ENCODE peak calls at places on chromosomes 11 and 22, in seven cellular contexts. U is endothelial cell of umbilical vein, V is brain microvascular endothelial cell, L is psoas muscle, N is A549, A is thoracic aorta, B is upper lobe of right lung. X is an unnamed sample.

GRCh38 chr22:50236731-50237409 is 8.0 kb downstream of the TUBGCP6 start:
- DNase-seq in U (no peak), B (no peak), L (no peak), N (peak; percentile 36), A (no peak), V (no peak), X (no peak)

GRCh38 chr22:35064664-35065063 is 1.3 kb upstream of the ISX start:
- DNase-seq in L (no peak), N (no peak), B (no peak), A (no peak), V (no peak), U (no peak), X (no peak)

GRCh38 chr22:30045901-30046715 is 34.2 kb upstream of the HORMAD2 start:
- DNase-seq in N (no peak), V (no peak), A (no peak), L (no peak), U (no peak), B (no peak), X (no peak)

GRCh38 chr11:86551286-86551685 is 121.1 kb downstream of the ME3 start:
- DNase-seq in N (peak; percentile 64), B (no peak), L (no peak), V (peak; percentile 88), A (peak; percentile 32), U (peak; percentile 96), X (peak; percentile 76)

GRCh38 chr11:82718841-82719240 is 14.8 kb downstream of the FAM181B start:
- DNase-seq in V (no peak), U (no peak), L (no peak), B (no peak), N (no peak), A (no peak), X (no peak)

GRCh38 chr11:122509899-122510298 is 145.6 kb upstream of the UBASH3B start:
- DNase-seq in U (no peak), V (no peak), L (no peak), A (no peak), N (no peak), B (no peak), X (no peak)

GRCh38 chr22:43993072-43993760 is 30.9 kb upstream of the PARVB start:
- DNase-seq in N (peak; percentile 45), L (peak; percentile 46), B (peak; percentile 66), A (no peak), U (peak; percentile 53), V (peak; percentile 26), X (peak; percentile 30)

GRCh38 chr22:28021116-28021997 is 102.3 kb upstream of the PITPNB start:
- DNase-seq in N (no peak), B (peak; percentile 33), L (no peak), U (no peak), A (no peak), V (no peak), X (no peak)

GRCh38 chr11:75387742-75388294 is 11.5 kb upstream of the RPS3 start:
- DNase-seq in U (no peak), N (peak; percentile 52), B (no peak), V (no peak), L (no peak), A (no peak), X (no peak)

GRCh38 chr11:6663794-6664478 is 8.3 kb upstream of the DCHS1 start:
- DNase-seq in A (no peak), L (no peak), B (no peak), U (no peak), V (no peak), N (no peak), X (no peak)

GRCh38 chr11:93196816-93197382 is 892 bp downstream of the SLC36A4 start:
- DNase-seq in L (no peak), B (no peak), N (no peak), U (no peak), V (no peak), A (no peak), X (no peak)

GRCh38 chr11:103652013-103652412 is 384.4 kb upstream of the DDI1 start:
- DNase-seq in U (peak; percentile 46), A (no peak), N (no peak), B (no peak), V (peak; percentile 23), L (no peak), X (no peak)

GRCh38 chr11:61854966-61855714 is 27.0 kb downstream of the FADS2 start:
- DNase-seq in L (no peak), A (no peak), V (no peak), U (no peak), N (no peak), B (no peak), X (no peak)

GRCh38 chr11:60165538-60165937 is 17.3 kb downstream of the MS4A6A start:
- DNase-seq in B (no peak), U (peak; percentile 83), V (no peak), N (no peak), A (no peak), L (no peak), X (no peak)

GRCh38 chr11:27965559-27965958 is 142.4 kb downstream of the KIF18A start:
- DNase-seq in V (no peak), N (no peak), B (no peak), A (no peak), L (no peak), U (no peak), X (no peak)

GRCh38 chr22:35629406-35630234 is 12.5 kb upstream of the MB start:
- DNase-seq in B (peak; percentile 66), U (peak; percentile 79), A (peak; percentile 73), N (peak; percentile 93), L (peak; percentile 76), V (peak; percentile 97), X (peak; percentile 94)

GRCh38 chr22:47810505-47811500 is 1048.4 kb downstream of the TBC1D22A start:
- DNase-seq in L (no peak), B (no peak), V (no peak), U (no peak), A (no peak), N (no peak), X (no peak)

GRCh38 chr22:23147632-23148387 is 2.5 kb downstream of the RAB36 start:
- DNase-seq in B (no peak), A (no peak), N (no peak), V (peak; percentile 39), U (peak; percentile 40), L (no peak), X (peak; percentile 67)

GRCh38 chr22:18954941-18955571 is 19.0 kb upstream of the PRODH start:
- DNase-seq in V (no peak), L (no peak), B (peak; percentile 57), A (no peak), N (no peak), U (no peak), X (no peak)

GRCh38 chr11:44333271-44334218 is 23.6 kb upstream of the ALX4 start:
- DNase-seq in B (peak; percentile 32), U (no peak), L (no peak), N (peak; percentile 43), V (peak; percentile 56), A (no peak), X (no peak)

GRCh38 chr22:41341012-41341411 is 39.7 kb downstream of the ZC3H7B start:
- DNase-seq in L (no peak), A (no peak), B (no peak), N (no peak), U (no peak), V (no peak), X (no peak)

GRCh38 chr11:944711-945470 is 19.2 kb downstream of the AP2A2 start:
- DNase-seq in B (no peak), L (no peak), U (no peak), A (no peak), N (peak; percentile 39), V (no peak), X (no peak)

GRCh38 chr11:84091212-84091986 is 805.2 kb upstream of the CCDC90B start:
- DNase-seq in L (no peak), U (no peak), N (no peak), B (no peak), A (no peak), V (no peak), X (no peak)

GRCh38 chr22:28989035-28989464 is 72.6 kb downstream of the C22orf31 start:
- DNase-seq in L (no peak), U (no peak), N (no peak), B (no peak), V (no peak), A (no peak), X (no peak)

GRCh38 chr11:67289226-67289650 is at the start of gene ANKRD13D:
- DNase-seq in N (no peak), L (no peak), V (no peak), B (no peak), U (no peak), A (no peak), X (no peak)

GRCh38 chr11:67288198-67288451 is 978 bp upstream of the ANKRD13D start:
- DNase-seq in A (no peak), N (no peak), U (no peak), V (no peak), B (no peak), L (no peak), X (no peak)

GRCh38 chr11:67289651-67290479 is 762 bp downstream of the ANKRD13D start:
- DNase-seq in B (no peak), U (peak; percentile 19), V (no peak), N (peak; percentile 47), L (peak; percentile 40), A (no peak), X (no peak)

GRCh38 chr11:67287355-67288197 is 1.5 kb upstream of the ANKRD13D start:
- DNase-seq in U (no peak), V (no peak), L (peak; percentile 7), A (no peak), B (no peak), N (no peak), X (no peak)

GRCh38 chr11:67288452-67289225 is 464 bp upstream of the ANKRD13D start:
- DNase-seq in A (peak; percentile 71), U (peak; percentile 86), V (peak; percentile 87), B (peak; percentile 96), L (peak; percentile 88), N (peak; percentile 89), X (peak; percentile 66)
- TF ChIP-seq CTCF in A (no peak), U (peak; percentile 44), V (peak; percentile 9), B (peak; percentile 39), L (peak; percentile 37), N (peak; percentile 43), X (peak; percentile 28)

GRCh38 chr11:73996161-73996747 is 12.6 kb downstream of the UCP3 start:
- DNase-seq in U (no peak), V (no peak), A (no peak), B (no peak), N (no peak), L (no peak), X (no peak)
- H3K27ac ChIP-seq in U (no peak overlapping the region), V (no peak overlapping the region), A (no peak overlapping the region), B (peak overlapping the region; percentile 67), N (no peak overlapping the region), L (no peak overlapping the region), X (no peak overlapping the region)

DNA sequence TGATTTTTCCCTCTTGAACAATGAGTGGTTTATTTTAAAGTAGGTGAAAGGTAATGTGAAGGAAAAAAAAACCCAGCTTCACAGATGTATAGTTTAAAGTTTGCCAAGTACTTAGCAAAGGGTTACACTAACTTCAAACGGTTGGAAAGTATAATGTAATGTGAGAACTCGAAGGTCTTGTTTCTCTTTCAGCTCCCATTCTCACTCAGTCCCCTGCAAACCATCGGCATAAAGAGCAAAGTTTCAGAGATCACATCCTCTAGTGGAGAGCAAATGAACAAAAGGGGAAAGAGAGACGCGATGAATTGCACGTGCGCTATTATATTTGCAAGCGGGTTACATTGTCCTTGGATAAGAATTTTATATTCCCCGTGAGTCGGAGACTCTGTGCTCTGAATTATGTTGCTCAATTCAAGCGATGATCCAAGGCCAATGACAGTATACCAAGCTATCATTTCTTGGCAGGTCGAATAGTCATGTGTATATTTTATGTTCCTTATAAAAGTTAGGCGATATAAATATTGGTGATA is 37.6 kb upstream of the BIRC3 start:
- DNase-seq in L (no peak), N (peak; percentile 9), A (no peak), U (peak; percentile 33), B (no peak), V (peak; percentile 7), X (peak; percentile 34)
- TF ChIP-seq CTCF in L (no peak), N (no peak), A (no peak), U (no peak), B (peak; percentile 20), V (peak; percentile 48), X (peak; percentile 66)

GRCh38 chr11:63766501-63767270 is 1.9 kb downstream of the ZFTA start:
- DNase-seq in N (no peak), V (no peak), U (no peak), L (no peak), A (no peak), B (no peak), X (no peak)
- H3K27ac ChIP-seq in N (no peak overlapping the region), V (no peak overlapping the region), U (no peak overlapping the region), L (no peak overlapping the region), A (peak overlapping the region; percentile 67), B (no peak overlapping the region), X (peak overlapping the region; percentile 21)

X was measured in AG04450.